ENCODE peak calls at places on chromosome 13, in eight cellular contexts. One of them, this sample, is unnamed.

GRCh38 chr13:80342541-80343371 is 1.8 kb upstream of the SPRY2 start:
- DNase-seq in GM23338: peak
- DNase-seq in stimulated activated CD4-positive, alpha-beta T cell treated with anti-CD3 and anti-CD28 coated beads, Interleukin-4, amount 100 ng/mL, for 1 hour: peak
- DNase-seq in CD4-positive, CD25-positive, alpha-beta regulatory T cell: peak
- DNase-seq in GF-D8: peak
- DNase-seq in C1 segment of cervical spinal cord: peak
- DNase-seq in KBM-7: peak
- DNase-seq in Right ventricle myocardium inferior: peak
- DNase-seq in this sample: peak

GRCh38 chr13:75968103-75968838 is 332.1 kb downstream of the LMO7 start:
- DNase-seq in GM23338: no peak
- DNase-seq in stimulated activated CD4-positive, alpha-beta T cell treated with anti-CD3 and anti-CD28 coated beads, Interleukin-4, amount 100 ng/mL, for 1 hour: no peak
- DNase-seq in CD4-positive, CD25-positive, alpha-beta regulatory T cell: no peak
- DNase-seq in GF-D8: no peak
- DNase-seq in C1 segment of cervical spinal cord: no peak
- DNase-seq in KBM-7: no peak
- DNase-seq in Right ventricle myocardium inferior: no peak
- DNase-seq in this sample: no peak

GRCh38 chr13:27765650-27766049 is 26.6 kb upstream of the GSX1 start:
- DNase-seq in GM23338: peak
- DNase-seq in stimulated activated CD4-positive, alpha-beta T cell treated with anti-CD3 and anti-CD28 coated beads, Interleukin-4, amount 100 ng/mL, for 1 hour: no peak
- DNase-seq in CD4-positive, CD25-positive, alpha-beta regulatory T cell: no peak
- DNase-seq in GF-D8: no peak
- DNase-seq in C1 segment of cervical spinal cord: no peak
- DNase-seq in KBM-7: no peak
- DNase-seq in Right ventricle myocardium inferior: no peak
- DNase-seq in this sample: no peak

GRCh38 chr13:113731192-113732175 is 27.5 kb upstream of the TMEM255B start:
- DNase-seq in GM23338: no peak
- DNase-seq in stimulated activated CD4-positive, alpha-beta T cell treated with anti-CD3 and anti-CD28 coated beads, Interleukin-4, amount 100 ng/mL, for 1 hour: no peak
- DNase-seq in CD4-positive, CD25-positive, alpha-beta regulatory T cell: no peak
- DNase-seq in GF-D8: no peak
- DNase-seq in C1 segment of cervical spinal cord: no peak
- DNase-seq in KBM-7: no peak
- DNase-seq in Right ventricle myocardium inferior: peak
- DNase-seq in this sample: no peak

GRCh38 chr13:40814803-40815202 is 25.4 kb downstream of the SLC25A15 start:
- DNase-seq in GM23338: no peak
- DNase-seq in stimulated activated CD4-positive, alpha-beta T cell treated with anti-CD3 and anti-CD28 coated beads, Interleukin-4, amount 100 ng/mL, for 1 hour: no peak
- DNase-seq in CD4-positive, CD25-positive, alpha-beta regulatory T cell: no peak
- DNase-seq in GF-D8: no peak
- DNase-seq in C1 segment of cervical spinal cord: no peak
- DNase-seq in KBM-7: no peak
- DNase-seq in Right ventricle myocardium inferior: no peak
- DNase-seq in this sample: no peak

GRCh38 chr13:46476174-46476573 is 76.8 kb upstream of the LRCH1 start:
- DNase-seq in GM23338: no peak
- DNase-seq in stimulated activated CD4-positive, alpha-beta T cell treated with anti-CD3 and anti-CD28 coated beads, Interleukin-4, amount 100 ng/mL, for 1 hour: no peak
- DNase-seq in CD4-positive, CD25-positive, alpha-beta regulatory T cell: no peak
- DNase-seq in GF-D8: no peak
- DNase-seq in C1 segment of cervical spinal cord: no peak
- DNase-seq in KBM-7: no peak
- DNase-seq in Right ventricle myocardium inferior: no peak
- DNase-seq in this sample: no peak

GRCh38 chr13:68358218-68358817 is 1128.2 kb upstream of the PCDH9 start:
- DNase-seq in GM23338: no peak
- DNase-seq in stimulated activated CD4-positive, alpha-beta T cell treated with anti-CD3 and anti-CD28 coated beads, Interleukin-4, amount 100 ng/mL, for 1 hour: no peak
- DNase-seq in CD4-positive, CD25-positive, alpha-beta regulatory T cell: no peak
- DNase-seq in GF-D8: no peak
- DNase-seq in C1 segment of cervical spinal cord: no peak
- DNase-seq in KBM-7: no peak
- DNase-seq in Right ventricle myocardium inferior: no peak
- DNase-seq in this sample: no peak

GRCh38 chr13:102131246-102131645 is 270.6 kb downstream of the FGF14 start:
- DNase-seq in GM23338: no peak
- DNase-seq in stimulated activated CD4-positive, alpha-beta T cell treated with anti-CD3 and anti-CD28 coated beads, Interleukin-4, amount 100 ng/mL, for 1 hour: no peak
- DNase-seq in CD4-positive, CD25-positive, alpha-beta regulatory T cell: no peak
- DNase-seq in GF-D8: no peak
- DNase-seq in C1 segment of cervical spinal cord: no peak
- DNase-seq in KBM-7: no peak
- DNase-seq in Right ventricle myocardium inferior: no peak
- DNase-seq in this sample: no peak

GRCh38 chr13:25981060-25981459 is 70.8 kb downstream of the SHISA2 start:
- DNase-seq in GM23338: no peak
- DNase-seq in stimulated activated CD4-positive, alpha-beta T cell treated with anti-CD3 and anti-CD28 coated beads, Interleukin-4, amount 100 ng/mL, for 1 hour: no peak
- DNase-seq in CD4-positive, CD25-positive, alpha-beta regulatory T cell: no peak
- DNase-seq in GF-D8: no peak
- DNase-seq in C1 segment of cervical spinal cord: no peak
- DNase-seq in KBM-7: no peak
- DNase-seq in Right ventricle myocardium inferior: no peak
- DNase-seq in this sample: no peak

GRCh38 chr13:44335463-44335862 is 38.2 kb upstream of the SERP2 start:
- DNase-seq in GM23338: no peak
- DNase-seq in stimulated activated CD4-positive, alpha-beta T cell treated with anti-CD3 and anti-CD28 coated beads, Interleukin-4, amount 100 ng/mL, for 1 hour: no peak
- DNase-seq in CD4-positive, CD25-positive, alpha-beta regulatory T cell: no peak
- DNase-seq in GF-D8: no peak
- DNase-seq in C1 segment of cervical spinal cord: no peak
- DNase-seq in KBM-7: no peak
- DNase-seq in Right ventricle myocardium inferior: no peak
- DNase-seq in this sample: peak

GRCh38 chr13:42215578-42216421 is 56.2 kb upstream of the AKAP11 start:
- DNase-seq in GM23338: peak
- DNase-seq in stimulated activated CD4-positive, alpha-beta T cell treated with anti-CD3 and anti-CD28 coated beads, Interleukin-4, amount 100 ng/mL, for 1 hour: peak
- DNase-seq in CD4-positive, CD25-positive, alpha-beta regulatory T cell: peak
- DNase-seq in GF-D8: peak
- DNase-seq in C1 segment of cervical spinal cord: no peak
- DNase-seq in KBM-7: peak
- DNase-seq in Right ventricle myocardium inferior: no peak
- DNase-seq in this sample: peak

This sample was measured in OCI-M1.